ENCODE peak calls at places on chromosomes 4 and X, in eight cellular contexts. Z, Q, L, O, H, W, C and S are unnamed samples.

GRCh38 chr4:24642941-24643628 is 58.7 kb upstream of the DHX15 start:
- DNase-seq in Q (no peak), H (peak; percentile 60), Z (no peak), C (no peak), O (no peak), L (peak; percentile 59), W (peak; percentile 67), S (no peak)

GRCh38 chr4:184330008-184330400 is 112.3 kb upstream of the ENPP6 start:
- DNase-seq in O (no peak), Q (peak; percentile 88), L (no peak), W (no peak), C (no peak), H (no peak), Z (peak; percentile 45), S (peak; percentile 66)

GRCh38 chrX:9316096-9316495 is 148.8 kb upstream of the TBL1X start:
- DNase-seq in L (no peak), H (no peak), Q (no peak), W (no peak), O (no peak), C (no peak), Z (no peak), S (no peak)

GRCh38 chr4:148359769-148360168 is 82.4 kb downstream of the NR3C2 start:
- DNase-seq in C (no peak), H (no peak), W (no peak), L (no peak), Q (no peak), Z (no peak), O (no peak), S (no peak)

GRCh38 chrX:72576161-72576896 is 3.7 kb upstream of the HDAC8 start:
- DNase-seq in Q (no peak), Z (no peak), L (peak; percentile 81), W (peak; percentile 87), C (no peak), H (peak; percentile 1), O (no peak), S (no peak)

GRCh38 chrX:46485897-46486296 is 59.3 kb downstream of the ZNF674 start:
- DNase-seq in H (peak; percentile 83), Z (no peak), O (no peak), C (no peak), L (no peak), Q (no peak), W (no peak), S (no peak)

GRCh38 chrX:148682206-148682605 is 181.8 kb downstream of the AFF2 start:
- DNase-seq in Q (no peak), W (no peak), C (no peak), H (no peak), O (no peak), L (no peak), Z (no peak), S (no peak)

GRCh38 chr4:90093526-90093925 is 33.7 kb upstream of the CCSER1 start:
- DNase-seq in C (no peak), Z (no peak), Q (no peak), O (no peak), L (no peak), W (no peak), H (no peak), S (no peak)

GRCh38 chrX:39202641-39203040 is 401.4 kb downstream of the MID1IP1 start:
- DNase-seq in Z (no peak), O (no peak), W (no peak), L (no peak), C (no peak), Q (no peak), H (no peak), S (no peak)

GRCh38 chr4:136769717-136770116 is 762.6 kb downstream of the PCDH18 start:
- DNase-seq in Q (no peak), H (no peak), Z (no peak), O (no peak), L (no peak), C (no peak), W (no peak), S (no peak)

GRCh38 chr4:11669156-11669555 is 240.5 kb upstream of the HS3ST1 start:
- DNase-seq in Q (no peak), O (no peak), Z (no peak), W (peak; percentile 47), C (no peak), L (peak; percentile 93), H (no peak), S (no peak)
- TF ChIP-seq CTCF in Q (no peak), O (no peak), Z (no peak), W (no peak), C (no peak), L (no peak), H (no peak), S (no peak)

GRCh38 chr4:151957163-151957562 is 196.4 kb upstream of the GATB start:
- DNase-seq in Q (no peak), H (peak; percentile 38), C (no peak), O (no peak), L (no peak), W (no peak), Z (no peak), S (no peak)
- TF ChIP-seq CTCF in Q (no peak), H (no peak), C (no peak), O (no peak), L (no peak), W (no peak), Z (no peak), S (no peak)

GRCh38 chr4:25955705-25956104 is 41.7 kb downstream of the SMIM20 start:
- DNase-seq in Z (no peak), Q (no peak), O (no peak), H (no peak), C (no peak), L (no peak), W (no peak), S (no peak)

GRCh38 chr4:25954293-25954904 is 40.4 kb downstream of the SMIM20 start:
- DNase-seq in C (no peak), H (no peak), Z (no peak), O (no peak), Q (no peak), L (no peak), W (no peak), S (no peak)

GRCh38 chr4:25951390-25951952 is 37.5 kb downstream of the SMIM20 start:
- DNase-seq in O (no peak), Q (no peak), L (no peak), H (no peak), W (no peak), Z (no peak), C (no peak), S (no peak)

GRCh38 chr4:25956260-25956659 is 42.2 kb downstream of the SMIM20 start:
- DNase-seq in Q (no peak), L (no peak), C (no peak), W (no peak), O (no peak), Z (no peak), H (no peak), S (no peak)

GRCh38 chr4:25953740-25954139 is 39.7 kb downstream of the SMIM20 start:
- DNase-seq in C (no peak), Q (no peak), L (peak; percentile 63), H (peak; percentile 21), W (peak; percentile 31), Z (no peak), O (no peak), S (no peak)
- TF ChIP-seq CTCF in C (no peak), Q (no peak), L (no peak), H (no peak), W (no peak), Z (no peak), O (no peak), S (no peak)

DNA sequence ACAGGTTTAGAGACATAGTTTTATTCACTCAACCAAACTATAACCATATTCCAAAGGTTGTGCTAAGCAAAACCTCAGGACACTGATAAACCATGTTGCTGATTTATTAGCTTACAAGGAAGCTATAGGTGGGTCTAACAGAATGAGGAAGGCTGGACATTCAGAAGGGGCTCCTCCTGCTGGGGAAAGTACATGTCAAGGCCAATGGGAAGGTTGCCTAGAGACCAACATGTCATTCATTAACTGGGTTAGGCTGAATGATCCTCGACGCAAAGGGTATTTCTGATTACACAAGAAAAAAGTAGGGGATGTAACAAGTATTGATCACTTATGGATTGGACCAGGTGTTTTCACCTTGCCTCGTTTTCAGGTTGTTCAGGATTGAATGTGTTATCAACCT is 30.3 kb downstream of the SLC10A6 start:
- DNase-seq in C (no peak), Z (no peak), L (no peak), H (peak; percentile 28), O (no peak), W (no peak), Q (no peak), S (no peak)
- TF ChIP-seq CTCF in C (no peak), Z (no peak), L (no peak), H (peak; percentile 25), O (no peak), W (no peak), Q (no peak), S (no peak)

GRCh38 chrX:154546354-154547244 is at the start of gene G6PD:
- DNase-seq in Q (peak; percentile 96), O (no peak), L (no peak), W (peak; percentile 62), C (no peak), Z (peak; percentile 47), H (peak; percentile 43), S (peak; percentile 91)
- TF ChIP-seq CTCF in Q (no peak), O (no peak), L (no peak), W (no peak), C (no peak), Z (no peak), H (no peak), S (no peak)

GRCh38 chr4:67327245-67327860 is 217.9 kb downstream of the CENPC start:
- DNase-seq in W (peak; percentile 74), Z (peak; percentile 26), Q (no peak), C (no peak), L (peak; percentile 54), O (no peak), H (peak; percentile 64), S (peak; percentile 53)
- TF ChIP-seq CTCF in W (peak; percentile 96), Z (peak; percentile 82), Q (peak; percentile 61), C (peak; percentile 94), L (peak; percentile 79), O (peak; percentile 73), H (peak; percentile 84), S (peak; percentile 89)

GRCh38 chr4:33272722-33273121 is 2552.6 kb downstream of the PCDH7 start:
- DNase-seq in Z (no peak), C (no peak), H (no peak), L (no peak), W (no peak), O (no peak), Q (no peak), S (no peak)
- TF ChIP-seq CTCF in Z (no peak), C (no peak), H (no peak), L (no peak), W (no peak), O (no peak), Q (no peak), S (no peak)

GRCh38 chrX:11111038-11111851 is at the start of gene HCCS:
- DNase-seq in W (peak; percentile 80), Q (peak; percentile 94), H (peak; percentile 67), O (no peak), Z (peak; percentile 67), C (peak; percentile 93), L (peak; percentile 70), S (peak; percentile 82)
- TF ChIP-seq CTCF in W (no peak), Q (no peak), H (no peak), O (peak; percentile 0), Z (no peak), C (no peak), L (no peak), S (no peak)